ENCODE peak calls at places on chromosomes 6 and 20, in seven cellular contexts. One of them, this sample, is unnamed.

GRCh38 chr20:5691918-5692618 is 58.1 kb upstream of the SHLD1 start:
- DNase-seq in GM12864: peak
- DNase-seq in tibial nerve: no peak
- DNase-seq in activated CD4-positive, alpha-beta memory T cell treated with anti-CD3 and anti-CD28 coated beads for 36 hours: peak
- DNase-seq in caudate nucleus: no peak
- DNase-seq in naive B cell: peak
- DNase-seq in substantia nigra: no peak
- DNase-seq in this sample: no peak

GRCh38 chr6:104711371-104711770 is 148.3 kb downstream of the HACE1 start:
- DNase-seq in activated CD4-positive, alpha-beta memory T cell treated with anti-CD3 and anti-CD28 coated beads for 36 hours: no peak
- DNase-seq in tibial nerve: no peak
- DNase-seq in caudate nucleus: peak
- DNase-seq in naive B cell: no peak
- DNase-seq in GM12864: no peak
- DNase-seq in substantia nigra: no peak
- DNase-seq in this sample: peak

GRCh38 chr6:150596439-150596838 is 3.2 kb upstream of the PLEKHG1 start:
- DNase-seq in GM12864: no peak
- DNase-seq in substantia nigra: no peak
- DNase-seq in activated CD4-positive, alpha-beta memory T cell treated with anti-CD3 and anti-CD28 coated beads for 36 hours: no peak
- DNase-seq in caudate nucleus: no peak
- DNase-seq in naive B cell: no peak
- DNase-seq in tibial nerve: no peak
- DNase-seq in this sample: no peak

GRCh38 chr6:5379647-5380242 is 118.4 kb downstream of the FARS2 start:
- DNase-seq in caudate nucleus: no peak
- DNase-seq in substantia nigra: no peak
- DNase-seq in tibial nerve: no peak
- DNase-seq in naive B cell: no peak
- DNase-seq in activated CD4-positive, alpha-beta memory T cell treated with anti-CD3 and anti-CD28 coated beads for 36 hours: peak
- DNase-seq in GM12864: peak
- DNase-seq in this sample: no peak

GRCh38 chr6:2969549-2969948 is 1.8 kb downstream of the SERPINB6 start:
- DNase-seq in tibial nerve: no peak
- DNase-seq in naive B cell: no peak
- DNase-seq in GM12864: no peak
- DNase-seq in activated CD4-positive, alpha-beta memory T cell treated with anti-CD3 and anti-CD28 coated beads for 36 hours: no peak
- DNase-seq in caudate nucleus: no peak
- DNase-seq in substantia nigra: no peak
- DNase-seq in this sample: no peak

GRCh38 chr20:11766961-11767360 is 150.7 kb upstream of the BTBD3 start:
- DNase-seq in naive B cell: no peak
- DNase-seq in caudate nucleus: no peak
- DNase-seq in activated CD4-positive, alpha-beta memory T cell treated with anti-CD3 and anti-CD28 coated beads for 36 hours: no peak
- DNase-seq in GM12864: no peak
- DNase-seq in tibial nerve: no peak
- DNase-seq in substantia nigra: no peak
- DNase-seq in this sample: peak

GRCh38 chr20:38307371-38308046 is 3.6 kb downstream of the BPI start:
- DNase-seq in activated CD4-positive, alpha-beta memory T cell treated with anti-CD3 and anti-CD28 coated beads for 36 hours: no peak
- DNase-seq in GM12864: no peak
- DNase-seq in substantia nigra: no peak
- DNase-seq in caudate nucleus: no peak
- DNase-seq in naive B cell: no peak
- DNase-seq in tibial nerve: no peak
- DNase-seq in this sample: no peak

GRCh38 chr6:116176596-116176995 is 50.7 kb upstream of the COL10A1 start:
- DNase-seq in tibial nerve: no peak
- DNase-seq in caudate nucleus: no peak
- DNase-seq in naive B cell: no peak
- DNase-seq in GM12864: no peak
- DNase-seq in activated CD4-positive, alpha-beta memory T cell treated with anti-CD3 and anti-CD28 coated beads for 36 hours: no peak
- DNase-seq in substantia nigra: no peak
- DNase-seq in this sample: no peak

GRCh38 chr6:27651371-27651732 is 178.4 kb upstream of the ZNF184 start:
- DNase-seq in substantia nigra: no peak
- DNase-seq in tibial nerve: no peak
- DNase-seq in caudate nucleus: no peak
- DNase-seq in GM12864: no peak
- DNase-seq in activated CD4-positive, alpha-beta memory T cell treated with anti-CD3 and anti-CD28 coated beads for 36 hours: no peak
- DNase-seq in naive B cell: no peak
- DNase-seq in this sample: no peak

GRCh38 chr6:108559884-108560462 is 744 bp upstream of the FOXO3 start:
- DNase-seq in caudate nucleus: peak
- DNase-seq in naive B cell: no peak
- DNase-seq in GM12864: no peak
- DNase-seq in substantia nigra: no peak
- DNase-seq in activated CD4-positive, alpha-beta memory T cell treated with anti-CD3 and anti-CD28 coated beads for 36 hours: no peak
- DNase-seq in tibial nerve: peak
- DNase-seq in this sample: peak

GRCh38 chr20:33059741-33060390 is 6.2 kb downstream of the BPIFB3 start:
- DNase-seq in caudate nucleus: no peak
- DNase-seq in substantia nigra: no peak
- DNase-seq in tibial nerve: no peak
- DNase-seq in activated CD4-positive, alpha-beta memory T cell treated with anti-CD3 and anti-CD28 coated beads for 36 hours: no peak
- DNase-seq in naive B cell: no peak
- DNase-seq in GM12864: no peak
- DNase-seq in this sample: no peak

GRCh38 chr20:41249781-41250281 is 67.7 kb downstream of the ZHX3 start:
- DNase-seq in caudate nucleus: no peak
- DNase-seq in activated CD4-positive, alpha-beta memory T cell treated with anti-CD3 and anti-CD28 coated beads for 36 hours: no peak
- DNase-seq in GM12864: no peak
- DNase-seq in substantia nigra: peak
- DNase-seq in tibial nerve: no peak
- DNase-seq in naive B cell: no peak
- DNase-seq in this sample: peak

GRCh38 chr20:56202493-56203077 is 45.9 kb upstream of the MC3R start:
- DNase-seq in substantia nigra: no peak
- DNase-seq in activated CD4-positive, alpha-beta memory T cell treated with anti-CD3 and anti-CD28 coated beads for 36 hours: no peak
- DNase-seq in caudate nucleus: no peak
- DNase-seq in tibial nerve: no peak
- DNase-seq in naive B cell: no peak
- DNase-seq in GM12864: no peak
- DNase-seq in this sample: no peak

GRCh38 chr20:20079102-20079784 is 26.9 kb downstream of the CFAP61 start:
- DNase-seq in caudate nucleus: no peak
- DNase-seq in tibial nerve: no peak
- DNase-seq in GM12864: no peak
- DNase-seq in substantia nigra: no peak
- DNase-seq in activated CD4-positive, alpha-beta memory T cell treated with anti-CD3 and anti-CD28 coated beads for 36 hours: no peak
- DNase-seq in naive B cell: no peak
- DNase-seq in this sample: no peak

GRCh38 chr6:132973556-132973993 is 159.2 kb downstream of the RPS12 start:
- DNase-seq in substantia nigra: no peak
- DNase-seq in tibial nerve: no peak
- DNase-seq in caudate nucleus: no peak
- DNase-seq in GM12864: no peak
- DNase-seq in naive B cell: no peak
- DNase-seq in activated CD4-positive, alpha-beta memory T cell treated with anti-CD3 and anti-CD28 coated beads for 36 hours: no peak
- DNase-seq in this sample: no peak

GRCh38 chr6:70221025-70221714 is 81.7 kb downstream of the COL9A1 start:
- DNase-seq in substantia nigra: no peak
- DNase-seq in caudate nucleus: no peak
- DNase-seq in naive B cell: peak
- DNase-seq in activated CD4-positive, alpha-beta memory T cell treated with anti-CD3 and anti-CD28 coated beads for 36 hours: no peak
- DNase-seq in tibial nerve: no peak
- DNase-seq in GM12864: no peak
- DNase-seq in this sample: peak

GRCh38 chr20:2230671-2231488 is 64.9 kb upstream of the TGM3 start:
- DNase-seq in substantia nigra: no peak
- DNase-seq in activated CD4-positive, alpha-beta memory T cell treated with anti-CD3 and anti-CD28 coated beads for 36 hours: no peak
- DNase-seq in caudate nucleus: no peak
- DNase-seq in tibial nerve: no peak
- DNase-seq in GM12864: no peak
- DNase-seq in naive B cell: no peak
- DNase-seq in this sample: no peak

This sample was measured in trophoblast cell.